ENCODE peak calls at places on chromosome 7, in nine cellular contexts. Y is HEK293T; D is lower leg skin; A is activated effector memory CD4-positive, alpha-beta T cell treated with Interleukin-2 at 50 U/mL for 16 hours; N is NCI-H1930; M is neural crest cell; G is NCI-H2081; F is T-helper 1 cell; Q is epithelial cell of esophagus. W is an unnamed sample.

GRCh38 chr7:157306836-157307533 is 29.8 kb upstream of the DNAJB6 start:
- DNase-seq in Y (no peak), D (no peak), A (no peak), N (no peak), M (no peak), G (no peak), F (no peak), Q (no peak), W (no peak)

GRCh38 chr7:7495171-7495570 is 40.5 kb downstream of the COL28A1 start:
- DNase-seq in Y (no peak), D (no peak), A (no peak), N (no peak), M (no peak), G (no peak), F (no peak), Q (no peak), W (no peak)

GRCh38 chr7:24858108-24858977 is 101.1 kb upstream of the GSDME start:
- DNase-seq in Y (no peak), D (no peak), A (no peak), N (no peak), M (no peak), G (no peak), F (no peak), Q (no peak), W (no peak)

GRCh38 chr7:23530901-23531793 is 634 bp downstream of the TRA2A start:
- DNase-seq in Y (peak; percentile 48), D (peak; percentile 90), A (peak; percentile 21), N (no peak), M (peak; percentile 32), G (peak; percentile 67), F (peak; percentile 56), Q (peak; percentile 58), W (peak; percentile 72)

GRCh38 chr7:28990200-28990960 is 32.2 kb upstream of the TRIL start:
- DNase-seq in Y (no peak), D (peak; percentile 89), A (no peak), N (no peak), M (no peak), G (no peak), F (no peak), Q (no peak), W (no peak)

GRCh38 chr7:106177295-106177690 is 65.2 kb upstream of the SYPL1 start:
- DNase-seq in Y (no peak), D (no peak), A (no peak), N (no peak), M (no peak), G (no peak), F (no peak), Q (no peak), W (no peak)

GRCh38 chr7:155570171-155570958 is 24.0 kb upstream of the CNPY1 start:
- DNase-seq in Y (no peak), D (no peak), A (no peak), N (no peak), M (no peak), G (no peak), F (no peak), Q (no peak), W (no peak)

GRCh38 chr7:143436539-143436938 is 6.7 kb upstream of the TAS2R60 start:
- DNase-seq in Y (no peak), D (no peak), A (no peak), N (no peak), M (no peak), G (no peak), F (no peak), Q (no peak), W (no peak)

GRCh38 chr7:30238721-30239441 is 45.5 kb upstream of the ZNRF2 start:
- DNase-seq in Y (no peak), D (no peak), A (no peak), N (no peak), M (no peak), G (peak; percentile 81), F (peak; percentile 10), Q (peak; percentile 98), W (peak; percentile 52)

GRCh38 chr7:421056-421991 is 98.3 kb downstream of the PDGFA start:
- DNase-seq in Y (no peak), D (no peak), A (no peak), N (no peak), M (no peak), G (peak; percentile 71), F (no peak), Q (no peak), W (no peak)

GRCh38 chr7:63925626-63926460 is 72.8 kb upstream of the ZNF722 start:
- DNase-seq in Y (no peak), D (no peak), A (peak; percentile 85), N (peak; percentile 96), M (no peak), G (peak; percentile 55), F (peak; percentile 91), Q (peak; percentile 79), W (peak; percentile 90)

GRCh38 chr7:151867912-151868804 is 8.8 kb downstream of the PRKAG2 start:
- DNase-seq in Y (no peak), D (no peak), A (no peak), N (no peak), M (no peak), G (peak; percentile 42), F (no peak), Q (no peak), W (no peak)

GRCh38 chr7:45638916-45639315 is 64.7 kb downstream of the ADCY1 start:
- DNase-seq in Y (no peak), D (no peak), A (no peak), N (peak; percentile 54), M (no peak), G (peak; percentile 8), F (no peak), Q (no peak), W (no peak)

GRCh38 chr7:12467837-12468236 is 64.2 kb upstream of the VWDE start:
- DNase-seq in Y (no peak), D (no peak), A (no peak), N (no peak), M (no peak), G (no peak), F (no peak), Q (no peak), W (no peak)

GRCh38 chr7:101108961-101109360 is 17.9 kb upstream of the SERPINE1 start:
- DNase-seq in Y (no peak), D (no peak), A (no peak), N (no peak), M (no peak), G (no peak), F (no peak), Q (peak; percentile 99), W (no peak)

GRCh38 chr7:102004229-102004628 is 186.8 kb downstream of the CUX1 start:
- DNase-seq in Y (no peak), D (no peak), A (no peak), N (no peak), M (no peak), G (no peak), F (no peak), Q (no peak), W (no peak)

GRCh38 chr7:80858141-80858903 is 60.5 kb downstream of the SEMA3C start:
- DNase-seq in Y (no peak), D (no peak), A (no peak), N (no peak), M (no peak), G (no peak), F (no peak), Q (peak; percentile 45), W (no peak)

GRCh38 chr7:2903686-2904162 is 59.6 kb upstream of the GNA12 start:
- DNase-seq in Y (no peak), D (no peak), A (no peak), N (no peak), M (no peak), G (no peak), F (no peak), Q (no peak), W (no peak)

GRCh38 chr7:23713285-23714235 is 3.5 kb downstream of the STK31 start:
- DNase-seq in Y (no peak), D (no peak), A (no peak), N (no peak), M (no peak), G (no peak), F (no peak), Q (peak; percentile 84), W (no peak)

GRCh38 chr7:26280723-26281122 is 10.9 kb upstream of the SNX10 start:
- DNase-seq in Y (no peak), D (peak; percentile 12), A (no peak), N (no peak), M (no peak), G (no peak), F (no peak), Q (no peak), W (no peak)

GRCh38 chr7:100693312-100694195 is 496 bp downstream of the GIGYF1 start:
- DNase-seq in Y (peak; percentile 42), D (no peak), A (no peak), N (no peak), M (no peak), G (no peak), F (no peak), Q (no peak), W (no peak)

GRCh38 chr7:108147031-108147563 is 16.9 kb upstream of the LAMB4 start:
- DNase-seq in Y (no peak), D (no peak), A (no peak), N (no peak), M (no peak), G (peak; percentile 82), F (no peak), Q (no peak), W (no peak)

GRCh38 chr7:37346761-37347160 is 101.9 kb downstream of the ELMO1 start:
- DNase-seq in Y (no peak), D (no peak), A (no peak), N (peak; percentile 88), M (no peak), G (peak; percentile 50), F (no peak), Q (no peak), W (no peak)

GRCh38 chr7:54837761-54838539 is 78.9 kb upstream of the SEC61G start:
- DNase-seq in Y (no peak), D (no peak), A (no peak), N (no peak), M (no peak), G (no peak), F (no peak), Q (no peak), W (no peak)

GRCh38 chr7:104643587-104644217 is 315.3 kb downstream of the LHFPL3 start:
- DNase-seq in Y (peak; percentile 44), D (no peak), A (no peak), N (no peak), M (peak; percentile 18), G (no peak), F (no peak), Q (peak; percentile 28), W (no peak)

GRCh38 chr7:6232534-6232933 is 39.9 kb downstream of the CYTH3 start:
- DNase-seq in Y (no peak), D (peak; percentile 87), A (no peak), N (no peak), M (no peak), G (no peak), F (no peak), Q (no peak), W (no peak)

GRCh38 chr7:473211-473734 is 46.4 kb downstream of the PDGFA start:
- DNase-seq in Y (no peak), D (no peak), A (no peak), N (no peak), M (no peak), G (no peak), F (no peak), Q (no peak), W (no peak)

GRCh38 chr7:112346381-112347060 is 103.7 kb upstream of the IFRD1 start:
- DNase-seq in Y (no peak), D (no peak), A (no peak), N (no peak), M (no peak), G (no peak), F (no peak), Q (no peak), W (no peak)

GRCh38 chr7:96179863-96180262 is 142.0 kb downstream of the SLC25A13 start:
- DNase-seq in Y (no peak), D (no peak), A (no peak), N (no peak), M (no peak), G (no peak), F (no peak), Q (peak; percentile 8), W (no peak)

GRCh38 chr7:121624922-121625321 is 228.8 kb upstream of the FAM3C start:
- DNase-seq in Y (peak; percentile 12), D (no peak), A (no peak), N (no peak), M (no peak), G (no peak), F (no peak), Q (no peak), W (no peak)

GRCh38 chr7:152674860-152675760 is 831 bp downstream of the XRCC2 start:
- DNase-seq in Y (peak; percentile 57), D (no peak), A (no peak), N (peak; percentile 20), M (peak; percentile 9), G (peak; percentile 96), F (peak; percentile 20), Q (peak; percentile 11), W (peak; percentile 43)